ENCODE peak calls at places on chromosomes 2 and 18, in five cellular contexts. G is EL, D is H7, T is HepG2, S is DMS153. J is an unnamed sample.

GRCh38 chr2:12819098-12819465 is 102.3 kb downstream of the TRIB2 start:
- DNase-seq in G (peak; percentile 97), D (no peak), T (no peak), S (no peak), J (no peak)

GRCh38 chr18:43129946-43130523 is 14.6 kb upstream of the RIT2 start:
- DNase-seq in G (no peak), D (no peak), T (no peak), S (peak; percentile 26), J (no peak)

GRCh38 chr2:113162173-113162572 is 11.6 kb upstream of the PSD4 start:
- DNase-seq in G (no peak), D (no peak), T (no peak), S (no peak), J (no peak)

GRCh38 chr18:75727479-75727878 is 300.0 kb upstream of the SMIM21 start:
- DNase-seq in G (peak; percentile 37), D (peak; percentile 72), T (peak; percentile 2), S (peak; percentile 55), J (peak; percentile 79)

GRCh38 chr2:110854355-110855081 is 122.1 kb downstream of the ACOXL start:
- DNase-seq in G (peak; percentile 3), D (no peak), T (no peak), S (no peak), J (peak; percentile 47)

GRCh38 chr2:145108385-145108784 is 588.5 kb upstream of the ZEB2 start:
- DNase-seq in G (peak; percentile 37), D (no peak), T (peak; percentile 5), S (no peak), J (no peak)

GRCh38 chr2:235605999-235606715 is 112.3 kb downstream of the AGAP1 start:
- DNase-seq in G (peak; percentile 74), D (peak; percentile 62), T (no peak), S (no peak), J (peak; percentile 46)

GRCh38 chr2:152548111-152548875 is 169.0 kb downstream of the PRPF40A start:
- DNase-seq in G (no peak), D (no peak), T (no peak), S (no peak), J (no peak)

GRCh38 chr2:62642429-62643099 is 62.9 kb upstream of the EHBP1 start:
- DNase-seq in G (no peak), D (no peak), T (peak; percentile 97), S (no peak), J (no peak)

GRCh38 chr2:200373973-200374416 is 67.5 kb downstream of the SPATS2L start:
- DNase-seq in G (no peak), D (no peak), T (peak; percentile 25), S (no peak), J (no peak)

GRCh38 chr2:196242131-196242620 is 70.8 kb upstream of the STK17B start:
- DNase-seq in G (peak; percentile 58), D (no peak), T (no peak), S (no peak), J (no peak)

GRCh38 chr2:30505500-30506180 is 58.6 kb downstream of the LCLAT1 start:
- DNase-seq in G (no peak), D (no peak), T (peak; percentile 70), S (no peak), J (no peak)

GRCh38 chr18:62409821-62410220 is 84.7 kb downstream of the TNFRSF11A start:
- DNase-seq in G (no peak), D (no peak), T (no peak), S (no peak), J (no peak)

GRCh38 chr2:173935305-173935704 is 29.9 kb downstream of the SP3 start:
- DNase-seq in G (no peak), D (no peak), T (no peak), S (no peak), J (no peak)

GRCh38 chr18:60538891-60539290 is 166.3 kb upstream of the MC4R start:
- DNase-seq in G (no peak), D (no peak), T (no peak), S (no peak), J (no peak)

GRCh38 chr2:207203056-207203455 is 37.3 kb upstream of the KLF7 start:
- DNase-seq in G (no peak), D (no peak), T (no peak), S (no peak), J (no peak)

GRCh38 chr2:226300487-226300886 is 499.1 kb downstream of the IRS1 start:
- DNase-seq in G (no peak), D (no peak), T (no peak), S (no peak), J (no peak)

GRCh38 chr2:226396541-226396940 is 403.1 kb downstream of the IRS1 start:
- DNase-seq in G (no peak), D (no peak), T (no peak), S (no peak), J (no peak)

J was measured in H9.